ENCODE peak calls at places on chromosomes 7 and 10, in ten cellular contexts. Q, J, Z, P, W, Y, I, R, H and T are unnamed samples. For H3K4me1 and H3K27me3, the result is how much of the 10 kb centered on the place peaks cover.

GRCh38 chr7:43130347-43130746 is 17.9 kb downstream of the HECW1 start:
- DNase-seq in W (no peak), Z (no peak), R (no peak), H (no peak), Y (no peak), P (no peak), Q (no peak), J (no peak), I (no peak), T (no peak)

GRCh38 chr10:27716521-27716920 is 29.1 kb downstream of the MKX start:
- DNase-seq in Y (no peak), J (no peak), I (no peak), R (no peak), H (no peak), P (no peak), W (no peak), Q (no peak), Z (peak), T (no peak)

GRCh38 chr10:110843031-110843430 is 28.7 kb upstream of the PDCD4 start:
- DNase-seq in H (no peak), Y (peak), W (no peak), Z (no peak), P (peak), I (no peak), R (no peak), J (no peak), Q (peak), T (peak)

GRCh38 chr10:63240807-63241206 is 107.7 kb downstream of the NRBF2 start:
- DNase-seq in Y (no peak), W (no peak), J (no peak), P (no peak), Q (no peak), I (no peak), Z (no peak), R (no peak), H (no peak), T (no peak)

GRCh38 chr7:79361214-79361613 is 92.3 kb downstream of the MAGI2 start:
- DNase-seq in P (no peak), W (no peak), R (no peak), Q (no peak), J (no peak), Z (no peak), Y (peak), I (peak), H (no peak), T (no peak)

GRCh38 chr10:47166405-47166777 is 133.6 kb upstream of the GDF10 start:
- DNase-seq in R (no peak), Z (no peak), W (no peak), Y (no peak), Q (no peak), I (no peak), J (no peak), P (no peak), H (no peak), T (no peak)

GRCh38 chr10:95445223-95445836 is 115.8 kb downstream of the SORBS1 start:
- DNase-seq in R (peak), J (peak), P (no peak), Z (peak), I (peak), H (no peak), Q (peak), Y (no peak), W (peak), T (peak)

GRCh38 chr7:3910041-3910440 is 609.0 kb downstream of the SDK1 start:
- DNase-seq in W (no peak), Y (no peak), Q (no peak), H (no peak), P (no peak), J (no peak), I (no peak), Z (no peak), R (no peak), T (no peak)

GRCh38 chr10:1102392-1102791 is 46.2 kb downstream of the WDR37 start:
- DNase-seq in I (no peak), R (no peak), W (no peak), H (no peak), J (no peak), Q (no peak), Z (peak), P (no peak), Y (no peak), T (no peak)

GRCh38 chr10:93947055-93947454 is 46.7 kb upstream of the PLCE1 start:
- DNase-seq in W (no peak), Z (peak), R (no peak), H (no peak), Q (no peak), I (no peak), Y (no peak), P (no peak), J (peak), T (no peak)

GRCh38 chr7:106735637-106736036 is 74.7 kb upstream of the CCDC71L start:
- DNase-seq in W (no peak), P (no peak), I (no peak), Q (no peak), Y (no peak), H (no peak), J (no peak), Z (no peak), R (no peak), T (no peak)

GRCh38 chr7:75019800-75020199 is 53.8 kb downstream of the RCC1L start:
- DNase-seq in R (no peak), W (no peak), P (no peak), H (no peak), Y (no peak), I (no peak), Z (no peak), J (no peak), Q (no peak), T (no peak)

GRCh38 chr10:120514035-120514620 is 57.1 kb downstream of the PLPP4 start:
- DNase-seq in Y (peak), J (no peak), Q (no peak), P (no peak), W (no peak), R (no peak), I (peak), H (no peak), Z (peak), T (no peak)

GRCh38 chr10:18400201-18400910 is 251.0 kb downstream of the NSUN6 start:
- DNase-seq in W (peak), H (no peak), P (no peak), J (no peak), Z (peak), Q (peak), R (no peak), I (no peak), Y (no peak), T (peak)

GRCh38 chr10:42875388-42875755 is 92.8 kb downstream of the BMS1 start:
- DNase-seq in H (no peak), P (no peak), W (no peak), J (no peak), I (no peak), Q (no peak), R (no peak), Z (no peak), Y (no peak), T (no peak)

GRCh38 chr7:120733143-120733542 is 124.8 kb downstream of the TSPAN12 start:
- DNase-seq in Z (peak), Y (no peak), Q (no peak), P (no peak), J (no peak), H (no peak), W (no peak), I (no peak), R (no peak), T (no peak)

GRCh38 chr7:88109612-88110011 is 110.2 kb downstream of the SRI start:
- DNase-seq in R (no peak), J (no peak), Z (no peak), I (no peak), Q (no peak), P (no peak), Y (no peak), H (no peak), W (no peak), T (no peak)

GRCh38 chr7:105268511-105269392 is 120.0 kb downstream of the SRPK2 start:
- DNase-seq in H (no peak), R (no peak), Q (peak), Z (peak), I (peak), P (peak), W (no peak), J (no peak), Y (peak), T (no peak)

GRCh38 chr10:120131183-120131582 is 238.7 kb downstream of the SEC23IP start:
- DNase-seq in J (no peak), W (no peak), Y (peak), Q (no peak), R (no peak), H (no peak), Z (no peak), P (no peak), I (peak), T (no peak)

GRCh38 chr10:104332243-104333036 is 5.8 kb downstream of the ITPRIP start:
- DNase-seq in Q (no peak), Y (no peak), P (no peak), Z (no peak), J (peak), I (no peak), W (peak), H (no peak), R (peak), T (peak)

DNA sequence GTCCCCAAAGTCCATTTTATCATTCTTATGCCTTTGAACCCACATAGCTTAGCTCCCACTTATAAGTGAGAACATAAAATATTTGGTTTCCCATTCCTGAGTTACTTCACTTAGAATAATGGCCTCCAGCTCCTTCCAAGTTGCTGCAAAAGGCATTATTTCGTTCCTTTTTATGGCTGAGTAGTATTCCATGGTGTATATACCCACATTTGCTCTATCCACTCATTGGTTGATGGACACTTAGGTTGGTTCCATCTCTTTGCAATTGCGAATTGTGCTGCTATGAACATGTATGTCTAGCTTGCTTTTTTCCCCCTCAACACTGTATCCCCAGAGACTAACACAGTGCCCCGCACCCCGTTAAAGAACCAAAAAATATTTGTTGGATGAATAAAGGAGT is 670 bp upstream of the CAPZA2 start:
- DNase-seq in H (no peak), R (no peak), Q (no peak), J (no peak), W (no peak), P (no peak), Y (no peak), Z (no peak), I (no peak), T (no peak)
- H3K4me3 ChIP-seq in H (peak), R (no peak), Q (no peak), J (peak), W (no peak), P (peak), Y (no peak), Z (no peak), I (no peak), T (peak)

DNA sequence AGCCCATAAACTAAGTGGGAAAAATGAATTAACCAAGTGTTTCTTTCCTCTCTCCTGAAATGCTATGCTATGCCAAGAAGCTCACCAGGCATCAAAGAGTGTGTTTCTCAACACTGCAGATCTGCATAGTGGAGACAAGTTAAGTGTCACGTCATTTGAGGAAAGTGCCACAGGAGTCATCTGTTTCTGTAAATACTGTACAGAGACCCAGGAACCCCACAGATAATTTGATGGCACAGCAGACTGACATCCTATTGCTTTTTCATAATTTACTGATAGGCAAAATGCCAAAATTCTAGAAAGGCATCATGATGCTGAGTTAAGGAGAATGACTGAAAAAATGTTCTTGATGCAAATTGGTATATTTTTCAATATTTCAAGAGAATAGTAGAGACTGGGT is 124.3 kb downstream of the NRCAM start:
- DNase-seq in R (no peak), H (no peak), Z (no peak), Q (no peak), I (no peak), W (no peak), P (no peak), J (no peak), Y (no peak), T (no peak)
- H3K4me1 ChIP-seq in R (under half), H (under half), Z (under half), Q (under half), I (under half), W (under half), P (under half), J (under half), Y (under half), T (under half)

DNA sequence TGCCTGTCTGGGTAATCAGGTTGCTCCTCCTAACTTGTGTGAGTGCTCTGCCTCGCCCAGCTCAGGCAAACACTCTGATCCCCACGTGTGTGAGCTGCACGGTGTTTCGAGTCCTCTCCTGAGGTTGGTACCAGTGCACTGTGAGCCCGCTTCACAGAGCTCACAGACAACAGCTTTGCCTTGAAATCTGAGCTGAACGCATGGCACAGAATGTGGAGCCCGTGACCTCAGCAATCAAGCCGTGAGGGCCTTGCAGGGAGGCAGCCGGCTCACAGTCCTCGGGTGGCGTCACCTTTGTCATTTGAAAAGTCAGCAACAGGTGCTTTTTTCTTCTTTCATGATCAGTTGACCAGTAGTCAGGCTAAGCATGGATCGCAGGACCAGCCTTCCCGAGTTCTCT is 60.2 kb upstream of the ADGRA1 start:
- DNase-seq in P (no peak), W (no peak), Q (no peak), Y (no peak), H (no peak), Z (no peak), R (no peak), J (no peak), I (no peak), T (no peak)
- H3K27me3 ChIP-seq in P (under half), W (under half), Q (under half), Y (half or more), H (under half), Z (under half), R (half or more), J (under half), I (under half), T (under half)

GRCh38 chr10:108187396-108188012 is 1023.0 kb upstream of the SORCS1 start:
- DNase-seq in Z (no peak), W (no peak), R (no peak), J (no peak), Q (no peak), I (peak), Y (no peak), H (no peak), P (no peak), T (no peak)
- H3K4me3 ChIP-seq in Z (no peak), W (no peak), R (no peak), J (no peak), Q (no peak), I (no peak), Y (no peak), H (no peak), P (no peak), T (no peak)

GRCh38 chr7:143388051-143388450 is 6.9 kb downstream of the ZYX start:
- DNase-seq in H (no peak), I (no peak), R (no peak), Q (no peak), W (no peak), Z (no peak), J (no peak), Y (no peak), P (no peak), T (no peak)

GRCh38 chr7:143384148-143384547 is 3.0 kb downstream of the ZYX start:
- DNase-seq in Z (peak), Q (no peak), Y (no peak), R (no peak), P (no peak), H (no peak), I (no peak), W (no peak), J (no peak), T (no peak)

GRCh38 chr7:143384741-143385631 is 3.8 kb downstream of the ZYX start:
- DNase-seq in P (no peak), Y (no peak), Z (no peak), W (no peak), R (no peak), Q (no peak), H (no peak), J (peak), I (no peak), T (peak)

GRCh38 chr7:143387156-143387975 is 6.2 kb downstream of the ZYX start:
- DNase-seq in R (no peak), P (no peak), H (no peak), I (no peak), Z (no peak), Q (no peak), Y (no peak), J (no peak), W (no peak), T (peak)

GRCh38 chr7:143385891-143386781 is 5.0 kb downstream of the ZYX start:
- DNase-seq in Q (no peak), H (no peak), I (no peak), P (peak), Y (no peak), Z (no peak), R (no peak), J (peak), W (no peak), T (peak)
- H3K4me1 ChIP-seq in Q (under half), H (half or more), I (half or more), P (under half), Y (under half), Z (under half), R (half or more), J (half or more), W (under half), T (under half)

GRCh38 chr10:69558559-69558958 is 14.7 kb downstream of the NEUROG3 start:
- DNase-seq in J (no peak), Z (no peak), Q (peak), P (no peak), H (no peak), W (no peak), I (no peak), Y (no peak), R (no peak), T (no peak)
- H3K27me3 ChIP-seq in J (under half), Z (under half), Q (under half), P (under half), H (under half), W (under half), I (under half), Y (under half), R (under half), T (under half)

DNA sequence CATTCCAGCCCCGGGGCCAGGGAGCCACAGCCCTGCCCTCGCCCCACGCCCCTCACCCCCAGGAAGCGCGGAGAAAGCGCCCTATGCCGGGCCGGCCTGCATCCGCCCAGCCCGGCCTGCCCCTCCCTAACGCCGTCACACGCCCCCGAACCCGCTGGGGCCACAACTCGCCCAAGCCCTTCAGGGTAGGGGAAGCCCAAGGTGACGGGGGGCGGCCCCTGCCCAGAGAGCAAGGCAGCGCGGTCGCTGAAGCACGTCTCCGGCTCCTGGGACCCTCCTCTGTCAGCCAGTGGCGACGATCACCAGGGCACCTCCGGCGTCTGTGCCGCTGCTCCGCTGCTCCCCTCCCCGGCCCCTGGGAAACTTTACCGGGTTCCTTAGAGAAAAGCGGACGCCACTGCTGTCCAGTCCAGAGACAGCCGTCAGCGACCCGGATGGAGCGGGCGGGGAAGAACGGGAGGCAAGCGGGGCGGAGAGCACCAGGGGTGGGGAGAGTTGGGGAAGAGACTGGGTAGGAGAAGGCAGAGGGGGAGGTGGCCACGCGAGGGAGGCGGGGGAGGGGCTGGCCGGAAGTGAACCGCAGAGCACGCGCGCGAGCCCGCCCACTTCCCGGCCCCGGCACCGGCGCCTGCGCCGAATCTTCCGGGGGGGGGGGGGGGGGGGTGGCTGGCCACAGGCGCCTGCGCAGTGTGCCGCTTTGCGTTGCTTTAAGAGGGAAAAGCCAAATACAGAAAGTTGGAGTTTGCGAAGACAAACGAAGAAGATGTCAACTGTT is at the start of gene HERC4:
- DNase-seq in Z (peak), W (peak), I (peak), R (peak), Q (peak), P (peak), Y (peak), H (peak), J (peak), T (peak)
- H3K4me3 ChIP-seq in Z (peak), W (peak), I (peak), R (peak), Q (peak), P (peak), Y (peak), H (peak), J (peak), T (peak)

DNA sequence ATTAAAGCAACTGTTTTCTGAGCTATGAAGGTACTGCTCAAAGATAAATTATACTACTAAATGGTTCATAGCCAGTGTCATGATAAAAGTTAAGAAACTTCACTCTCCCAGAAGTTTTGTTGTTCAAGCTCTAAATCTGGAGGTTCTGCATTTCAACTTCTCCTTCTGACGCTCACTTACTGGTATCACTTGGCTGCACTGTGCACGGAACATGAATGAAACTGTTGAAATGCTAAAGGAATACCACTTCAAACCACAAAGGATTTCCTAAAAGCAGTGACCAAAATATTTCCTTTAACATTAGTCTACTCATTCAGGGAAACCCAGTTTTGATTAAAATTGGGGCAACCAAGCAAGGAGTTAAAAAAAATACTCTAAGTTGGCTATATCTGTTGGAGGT is 93.6 kb downstream of the UBE2H start:
- DNase-seq in W (no peak), R (no peak), Z (peak), I (peak), H (no peak), J (no peak), Q (no peak), Y (no peak), P (no peak), T (no peak)
- H3K4me1 ChIP-seq in W (under half), R (half or more), Z (under half), I (under half), H (under half), J (half or more), Q (under half), Y (under half), P (under half), T (under half)

GRCh38 chr10:127506094-127506493 is 43.0 kb upstream of the NPS start:
- DNase-seq in I (no peak), Q (no peak), R (no peak), W (no peak), J (no peak), H (no peak), P (no peak), Y (peak), Z (no peak), T (no peak)
- H3K27me3 ChIP-seq in I (under half), Q (under half), R (under half), W (under half), J (under half), H (under half), P (under half), Y (under half), Z (under half), T (under half)

GRCh38 chr10:100745882-100746412 is 565 bp downstream of the PAX2 start:
- DNase-seq in P (no peak), Z (no peak), H (no peak), Q (no peak), I (no peak), Y (no peak), J (no peak), R (no peak), W (no peak), T (no peak)
- H3K4me3 ChIP-seq in P (no peak), Z (no peak), H (no peak), Q (no peak), I (no peak), Y (peak), J (peak), R (peak), W (no peak), T (peak)